ENCODE peak calls at places on chromosomes 1 and 21, in ten cellular contexts. E is AG04449; C is T follicular helper cell; V is hypothalamus; H is H9; Q is GM23338; Y is AG08395; L is HEK293T; A is stimulated activated CD8-positive, alpha-beta memory T cell treated with anti-CD3 and anti-CD28 coated beads, Interleukin-12 subunit alpha, Interleukin-12 subunit beta, amount 100 ng/mL, for 4 hours; B is GM12892. N is an unnamed sample.

GRCh38 chr1:150165622-150166612 is 16.2 kb downstream of the PLEKHO1 start:
- DNase-seq in H (peak; percentile 78), Q (peak; percentile 91), B (no peak), L (peak; percentile 75), E (no peak), A (peak; percentile 16), V (no peak), Y (peak; percentile 45), C (peak; percentile 36), N (no peak)

GRCh38 chr21:30718239-30718909 is at the start of gene KRTAP21-3:
- DNase-seq in H (no peak), Q (no peak), E (no peak), B (no peak), L (no peak), V (no peak), C (no peak), Y (no peak), A (no peak), N (peak; percentile 42)

GRCh38 chr1:154819628-154820590 is 50.2 kb downstream of the KCNN3 start:
- DNase-seq in L (peak; percentile 70), C (no peak), E (no peak), H (peak; percentile 70), Q (peak; percentile 72), A (no peak), V (no peak), Y (peak; percentile 33), B (no peak), N (no peak)

GRCh38 chr1:172375227-172375631 is 45.3 kb upstream of the C1orf105 start:
- DNase-seq in A (no peak), L (no peak), V (no peak), B (no peak), C (no peak), Q (peak; percentile 30), E (no peak), H (no peak), Y (no peak), N (no peak)

GRCh38 chr1:108703939-108704338 is 8.8 kb upstream of the FNDC7 start:
- DNase-seq in E (no peak), L (no peak), A (no peak), B (no peak), H (no peak), C (no peak), Q (no peak), V (no peak), Y (no peak), N (no peak)

GRCh38 chr1:24551910-24552571 is 3.8 kb upstream of the NCMAP start:
- DNase-seq in E (no peak), V (no peak), Y (no peak), H (no peak), Q (peak; percentile 29), A (no peak), B (no peak), L (no peak), C (no peak), N (peak; percentile 21)

GRCh38 chr1:248704556-248704955 is 2.0 kb upstream of the OR14I1 start:
- DNase-seq in H (no peak), Q (no peak), L (no peak), V (no peak), B (no peak), A (no peak), E (no peak), C (no peak), Y (no peak), N (no peak)

GRCh38 chr1:29114654-29115053 is 9.0 kb downstream of the TMEM200B start:
- DNase-seq in E (no peak), C (no peak), Q (no peak), V (no peak), Y (no peak), B (no peak), A (no peak), H (no peak), L (no peak), N (no peak)

GRCh38 chr1:235067396-235068154 is 61.1 kb downstream of the TOMM20 start:
- DNase-seq in C (no peak), E (peak; percentile 97), B (no peak), V (peak; percentile 59), H (no peak), L (no peak), A (no peak), Y (peak; percentile 96), Q (no peak), N (peak; percentile 99)

GRCh38 chr1:229164836-229165285 is 106.0 kb upstream of the RAB4A start:
- DNase-seq in E (no peak), B (no peak), C (no peak), A (no peak), Q (no peak), V (no peak), Y (no peak), L (no peak), H (no peak), N (no peak)

GRCh38 chr1:234776875-234777849 is 167.2 kb upstream of the IRF2BP2 start:
- DNase-seq in H (no peak), Y (no peak), C (no peak), B (no peak), V (no peak), Q (no peak), E (no peak), L (peak; percentile 27), A (no peak), N (no peak)

GRCh38 chr1:45622267-45622890 is 1.5 kb downstream of the CCDC17 start:
- DNase-seq in B (no peak), Y (peak; percentile 14), E (no peak), C (no peak), Q (no peak), H (peak; percentile 41), V (no peak), A (no peak), L (no peak), N (no peak)

GRCh38 chr1:235292790-235293189 is 35.2 kb downstream of the ARID4B start:
- DNase-seq in B (no peak), C (no peak), H (no peak), Y (no peak), A (no peak), E (no peak), Q (peak; percentile 36), V (no peak), L (no peak), N (no peak)

GRCh38 chr1:50829010-50829958 is 130.8 kb downstream of the FAF1 start:
- DNase-seq in A (no peak), H (no peak), Q (no peak), B (no peak), Y (no peak), L (no peak), V (no peak), E (no peak), C (no peak), N (no peak)

GRCh38 chr1:80988896-80989295 is 811.8 kb upstream of the ADGRL2 start:
- DNase-seq in Q (no peak), C (no peak), E (no peak), A (no peak), Y (peak; percentile 2), L (no peak), V (no peak), B (no peak), H (no peak), N (no peak)

GRCh38 chr1:145690587-145691558 is 16.3 kb downstream of the PDZK1 start:
- DNase-seq in V (no peak), C (no peak), H (no peak), A (no peak), B (peak; percentile 31), E (peak; percentile 62), Q (no peak), L (no peak), Y (peak; percentile 90), N (peak; percentile 35)

GRCh38 chr21:25551548-25551947 is 55.7 kb downstream of the MRPL39 start:
- DNase-seq in V (no peak), Q (no peak), H (no peak), C (no peak), Y (no peak), B (no peak), A (no peak), L (no peak), E (no peak), N (no peak)

GRCh38 chr1:243421784-243422183 is 165.9 kb downstream of the SDCCAG8 start:
- DNase-seq in H (peak; percentile 40), E (peak; percentile 24), Y (peak; percentile 59), L (peak; percentile 49), V (no peak), B (no peak), A (peak; percentile 12), Q (peak; percentile 55), C (peak; percentile 2), N (peak; percentile 19)

GRCh38 chr1:59619576-59619975 is 195.2 kb upstream of the HOOK1 start:
- DNase-seq in C (no peak), H (no peak), L (no peak), A (no peak), V (no peak), Y (no peak), B (no peak), E (no peak), Q (no peak), N (no peak)

GRCh38 chr1:12001249-12001917 is 17.9 kb upstream of the MIIP start:
- DNase-seq in Q (peak; percentile 89), H (peak; percentile 66), L (peak; percentile 46), V (no peak), B (no peak), E (no peak), C (no peak), Y (no peak), A (no peak), N (no peak)

GRCh38 chr1:186574951-186575747 is 105.1 kb downstream of the PTGS2 start:
- DNase-seq in Q (no peak), E (no peak), B (no peak), Y (peak; percentile 8), V (no peak), H (no peak), A (no peak), C (no peak), L (no peak), N (peak; percentile 14)

GRCh38 chr1:175865041-175865766 is 121.8 kb upstream of the TNR start:
- DNase-seq in Y (peak; percentile 2), H (peak; percentile 95), V (peak; percentile 62), C (no peak), B (no peak), A (no peak), L (no peak), E (no peak), Q (peak; percentile 91), N (no peak)

GRCh38 chr1:115456441-115456961 is 118.5 kb upstream of the NGF start:
- DNase-seq in E (no peak), C (no peak), L (no peak), V (no peak), H (no peak), A (no peak), Y (peak; percentile 67), Q (no peak), B (no peak), N (no peak)

GRCh38 chr1:43763497-43763973 is 56.2 kb downstream of the ST3GAL3 start:
- DNase-seq in B (peak; percentile 25), V (peak; percentile 53), A (no peak), C (peak; percentile 10), Q (peak; percentile 92), E (peak; percentile 73), L (peak; percentile 76), Y (peak; percentile 86), H (peak; percentile 76), N (peak; percentile 93)